ENCODE peak calls at places on chromosome 6, in five cellular contexts. T is tibial nerve, F is uterus, N is heart right ventricle, O is hepatocyte. J is an unnamed sample.

GRCh38 chr6:134245041-134245440 is 72.9 kb downstream of the SGK1 start:
- DNase-seq in T (no peak), F (no peak), N (no peak), O (peak; percentile 18), J (no peak)

GRCh38 chr6:119179842-119180241 is 101.4 kb upstream of the FAM184A start:
- DNase-seq in T (no peak), F (no peak), N (no peak), O (no peak), J (no peak)

GRCh38 chr6:16292942-16293341 is 54.6 kb downstream of the GMPR start:
- DNase-seq in T (no peak), F (no peak), N (no peak), O (no peak), J (no peak)

GRCh38 chr6:128929869-128930268 is 46.9 kb downstream of the LAMA2 start:
- DNase-seq in T (no peak), F (no peak), N (peak; percentile 14), O (no peak), J (no peak)

GRCh38 chr6:100457251-100457990 is 7.3 kb downstream of the SIM1 start:
- DNase-seq in T (no peak), F (no peak), N (no peak), O (no peak), J (no peak)

GRCh38 chr6:25388776-25389175 is 109.6 kb downstream of the CARMIL1 start:
- DNase-seq in T (no peak), F (no peak), N (no peak), O (no peak), J (no peak)

GRCh38 chr6:149054559-149055194 is 262.8 kb upstream of the TAB2 start:
- DNase-seq in T (no peak), F (no peak), N (no peak), O (no peak), J (no peak)

GRCh38 chr6:26022166-26022510 is 59.5 kb downstream of the TRIM38 start:
- DNase-seq in T (peak; percentile 69), F (peak; percentile 59), N (no peak), O (peak; percentile 82), J (no peak)

GRCh38 chr6:97412511-97412910 is 129.5 kb upstream of the MMS22L start:
- DNase-seq in T (no peak), F (no peak), N (no peak), O (no peak), J (no peak)

GRCh38 chr6:134943567-134944111 is 6.3 kb downstream of the ALDH8A1 start:
- DNase-seq in T (no peak), F (no peak), N (no peak), O (no peak), J (no peak)

GRCh38 chr6:154267508-154268106 is 89.0 kb downstream of the IPCEF1 start:
- DNase-seq in T (no peak), F (no peak), N (no peak), O (no peak), J (no peak)

GRCh38 chr6:36514554-36515456 is 32.5 kb downstream of the STK38 start:
- DNase-seq in T (no peak), F (no peak), N (no peak), O (peak; percentile 50), J (no peak)

GRCh38 chr6:138498575-138499302 is 555 bp downstream of the NHSL1 start:
- DNase-seq in T (no peak), F (no peak), N (no peak), O (no peak), J (no peak)

DNA sequence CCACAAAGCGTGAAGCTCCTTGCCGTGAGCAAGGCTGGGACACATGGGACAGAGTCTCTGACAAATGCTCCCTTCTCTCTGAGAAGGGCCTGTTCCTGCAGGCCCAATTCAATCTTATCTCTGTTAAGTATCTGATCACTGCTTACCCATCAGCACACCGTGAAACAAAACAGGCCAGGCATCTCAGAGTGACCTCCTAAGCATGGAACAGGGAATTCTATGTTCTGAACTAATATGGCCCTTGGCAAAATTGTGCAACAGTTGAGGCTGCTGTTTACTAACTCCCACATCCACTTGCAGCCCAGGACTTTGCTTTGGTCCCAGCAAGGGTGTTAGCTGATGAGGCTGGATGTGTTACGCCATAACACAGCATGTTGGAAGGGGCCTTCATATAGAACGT is 79.2 kb downstream of the GCLC start:
- DNase-seq in T (no peak), F (no peak), N (no peak), O (peak; percentile 62), J (no peak)
- H3K27ac ChIP-seq in T (no peak overlapping the region), F (peak overlapping the region; percentile 70), N (no peak overlapping the region), O (peak overlapping the region; percentile 74), J (no peak overlapping the region)

GRCh38 chr6:1216488-1216974 is 95.4 kb upstream of the FOXQ1 start:
- DNase-seq in T (no peak), F (no peak), N (no peak), O (no peak), J (no peak)
- H3K4me3 ChIP-seq in T (no peak overlapping the region), F (no peak overlapping the region), N (no peak overlapping the region), O (no peak overlapping the region), J (no peak overlapping the region)

GRCh38 chr6:3235969-3236368 is 8.5 kb upstream of the TUBB2B start:
- DNase-seq in T (no peak), F (no peak), N (no peak), O (no peak), J (no peak)
- H3K27me3 ChIP-seq in T (no peaks in the 10 kb centered on the region), F (no peaks in the 10 kb centered on the region), N (no peaks in the 10 kb centered on the region), O (peaks cover 20% of the 10 kb centered on the region), J (peaks cover 27% of the 10 kb centered on the region)

DNA sequence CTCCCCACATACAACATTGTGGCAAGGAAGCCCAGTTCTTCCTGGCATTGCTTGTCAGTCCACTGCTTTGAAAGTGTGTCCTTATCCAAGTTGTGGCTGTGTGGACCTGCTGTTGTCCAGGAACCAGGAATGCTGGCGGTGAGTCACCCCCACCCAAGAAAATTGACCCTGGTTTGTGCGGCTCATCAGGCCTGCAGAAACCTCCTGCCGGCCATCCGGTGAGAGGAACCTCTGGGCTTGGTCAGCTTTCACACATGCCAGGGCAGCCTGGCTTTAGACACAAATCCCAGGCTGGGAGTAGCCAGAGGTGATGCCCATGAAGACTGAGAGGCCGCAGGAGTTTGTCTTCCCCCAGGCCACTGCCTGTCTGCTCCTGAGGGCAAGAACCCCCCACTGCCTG is 223.6 kb downstream of the TTLL2 start:
- DNase-seq in T (no peak), F (no peak), N (no peak), O (no peak), J (no peak)
- H3K27ac ChIP-seq in T (no peak overlapping the region), F (no peak overlapping the region), N (no peak overlapping the region), O (no peak overlapping the region), J (no peak overlapping the region)

GRCh38 chr6:7546832-7547714 is 5.6 kb downstream of the DSP start:
- DNase-seq in T (no peak), F (no peak), N (no peak), O (no peak), J (no peak)

GRCh38 chr6:7543761-7544424 is 2.4 kb downstream of the DSP start:
- DNase-seq in T (no peak), F (no peak), N (no peak), O (peak; percentile 38), J (no peak)

GRCh38 chr6:7546383-7546782 is 4.9 kb downstream of the DSP start:
- DNase-seq in T (no peak), F (no peak), N (no peak), O (no peak), J (no peak)

GRCh38 chr6:7544597-7544996 is 3.1 kb downstream of the DSP start:
- DNase-seq in T (no peak), F (no peak), N (no peak), O (no peak), J (no peak)

GRCh38 chr6:7545509-7546369 is 4.3 kb downstream of the DSP start:
- DNase-seq in T (no peak), F (no peak), N (no peak), O (peak; percentile 48), J (no peak)
- H3K4me3 ChIP-seq in T (no peak overlapping the region), F (no peak overlapping the region), N (no peak overlapping the region), O (no peak overlapping the region), J (no peak overlapping the region)

GRCh38 chr6:3752538-3753227 is 1.2 kb upstream of the PXDC1 start:
- DNase-seq in T (no peak), F (no peak), N (no peak), O (no peak), J (no peak)
- H3K27me3 ChIP-seq in T (no peaks in the 10 kb centered on the region), F (no peaks in the 10 kb centered on the region), N (no peaks in the 10 kb centered on the region), O (no peaks in the 10 kb centered on the region), J (peaks cover 25% of the 10 kb centered on the region)

GRCh38 chr6:42819803-42820508 is 38.1 kb downstream of the BICRAL start:
- DNase-seq in T (no peak), F (no peak), N (no peak), O (no peak), J (no peak)

GRCh38 chr6:42821341-42821668 is 39.5 kb downstream of the BICRAL start:
- DNase-seq in T (no peak), F (no peak), N (no peak), O (no peak), J (no peak)

GRCh38 chr6:42821846-42822245 is 40.0 kb downstream of the BICRAL start:
- DNase-seq in T (no peak), F (no peak), N (no peak), O (no peak), J (no peak)

GRCh38 chr6:42818878-42819277 is 37.0 kb downstream of the BICRAL start:
- DNase-seq in T (no peak), F (no peak), N (no peak), O (no peak), J (no peak)

DNA sequence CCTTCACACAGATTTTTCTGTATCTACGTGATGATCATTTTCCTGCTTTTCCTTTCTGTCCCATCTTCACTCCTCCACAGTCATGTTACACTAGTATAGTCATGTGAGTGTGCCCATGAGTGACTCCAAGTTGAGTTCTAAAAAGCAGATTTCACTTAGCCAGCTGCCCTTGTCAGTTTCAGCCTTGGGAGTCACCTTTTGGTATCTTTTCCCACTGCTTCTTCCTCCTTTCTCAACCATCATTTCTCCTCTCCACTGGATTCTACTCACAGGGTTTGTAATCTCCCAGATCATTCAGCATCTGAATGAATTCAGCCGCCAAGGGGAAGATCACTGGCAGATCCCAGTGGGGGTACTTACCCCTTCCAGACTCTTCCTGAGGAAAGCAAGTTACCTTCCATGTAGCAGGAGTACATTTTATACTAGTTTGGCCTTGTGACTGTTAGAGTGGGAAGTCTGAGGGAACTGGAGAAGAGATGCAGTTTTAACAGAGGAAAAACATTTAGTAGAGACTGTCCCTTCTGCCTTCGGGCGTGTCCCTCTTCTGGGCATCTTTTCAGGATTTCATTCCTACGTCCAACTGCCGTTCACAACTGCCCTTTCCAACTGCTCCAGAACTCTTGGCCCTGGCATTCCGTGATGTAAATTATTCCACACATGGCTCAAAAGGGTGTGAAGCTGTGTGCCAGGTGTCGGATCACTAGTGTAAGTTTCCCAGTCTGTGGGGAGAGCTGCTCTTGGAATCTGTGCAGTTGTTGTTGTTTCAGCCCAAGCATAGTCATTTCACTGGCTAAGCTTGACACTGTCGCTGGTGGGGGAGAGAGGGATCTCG is 38.9 kb downstream of the BICRAL start:
- DNase-seq in T (peak; percentile 20), F (no peak), N (peak; percentile 14), O (no peak), J (no peak)
- H3K27ac ChIP-seq in T (peak overlapping the region; percentile 45), F (peak overlapping the region; percentile 82), N (peak overlapping the region; percentile 62), O (no peak overlapping the region), J (no peak overlapping the region)

J was measured in effector memory CD4-positive, alpha-beta T cell.